ENCODE peak calls at places on chromosome 20, in ten cellular contexts. O, R, F, S, K, G, V, Y, M and J are unnamed samples.

GRCh38 chr20:23147964-23148720 is 62.0 kb upstream of the CD93 start:
- DNase-seq in G (no peak), M (peak), R (peak), O (peak), Y (peak), V (peak), K (no peak), F (peak), S (no peak), J (no peak)

GRCh38 chr20:42688576-42688975 is 501.1 kb downstream of the PTPRT start:
- DNase-seq in V (no peak), G (no peak), F (no peak), S (no peak), R (no peak), Y (no peak), M (no peak), O (no peak), K (no peak), J (no peak)

GRCh38 chr20:16459019-16459700 is 114.1 kb downstream of the KIF16B start:
- DNase-seq in F (peak), O (no peak), G (no peak), K (no peak), Y (peak), R (peak), V (no peak), M (peak), S (no peak), J (no peak)

GRCh38 chr20:23203310-23203709 is 117.2 kb upstream of the CD93 start:
- DNase-seq in G (no peak), Y (no peak), K (no peak), F (no peak), R (no peak), V (no peak), O (no peak), S (no peak), M (no peak), J (no peak)

GRCh38 chr20:46364670-46365482 is 41.5 kb downstream of the ELMO2 start:
- DNase-seq in K (peak), V (no peak), R (no peak), S (peak), G (no peak), Y (no peak), O (no peak), M (no peak), F (no peak), J (no peak)

GRCh38 chr20:43983359-43983758 is 68.7 kb downstream of the TOX2 start:
- DNase-seq in G (no peak), K (no peak), S (no peak), F (no peak), O (no peak), M (no peak), R (no peak), V (peak), Y (no peak), J (peak)

GRCh38 chr20:20527661-20528060 is 159.8 kb downstream of the INSM1 start:
- DNase-seq in O (no peak), Y (no peak), S (no peak), G (no peak), K (no peak), F (no peak), V (no peak), R (no peak), M (no peak), J (no peak)

GRCh38 chr20:57190536-57191265 is 75.7 kb downstream of the BMP7 start:
- DNase-seq in O (no peak), Y (peak), G (no peak), S (no peak), R (no peak), V (no peak), M (no peak), F (no peak), K (no peak), J (no peak)

GRCh38 chr20:14477125-14477524 is 139.7 kb upstream of the FLRT3 start:
- DNase-seq in M (peak), Y (peak), G (no peak), O (no peak), S (no peak), F (no peak), V (no peak), K (no peak), R (no peak), J (no peak)

GRCh38 chr20:53609501-53610445 is 16.1 kb upstream of the ZNF217 start:
- DNase-seq in V (peak), O (peak), Y (peak), F (no peak), K (no peak), S (no peak), R (no peak), M (peak), G (peak), J (peak)

GRCh38 chr20:32621071-32621913 is 36.2 kb upstream of the NOL4L start:
- DNase-seq in Y (no peak), F (no peak), G (no peak), S (no peak), V (no peak), R (no peak), M (no peak), O (no peak), K (no peak), J (no peak)

GRCh38 chr20:64151634-64152530 is 12.4 kb upstream of the MYT1 start:
- DNase-seq in R (no peak), Y (peak), M (no peak), V (no peak), G (no peak), O (no peak), K (no peak), F (no peak), S (no peak), J (no peak)

GRCh38 chr20:10217517-10218410 is 866 bp upstream of the SNAP25 start:
- DNase-seq in F (peak), S (peak), G (no peak), K (peak), V (no peak), Y (peak), R (peak), M (peak), O (no peak), J (no peak)

GRCh38 chr20:9912858-9913434 is 74.1 kb upstream of the PAK5 start:
- DNase-seq in S (peak), V (no peak), M (peak), R (peak), Y (peak), O (peak), G (peak), K (peak), F (peak), J (no peak)

GRCh38 chr20:31837896-31838397 is 7.5 kb downstream of the FOXS1 start:
- DNase-seq in Y (peak), S (no peak), V (no peak), M (peak), R (no peak), G (no peak), F (no peak), O (no peak), K (no peak), J (no peak)

GRCh38 chr20:19008497-19008896 is 194.9 kb downstream of the SCP2D1 start:
- DNase-seq in Y (no peak), V (no peak), M (no peak), F (no peak), S (no peak), G (no peak), R (no peak), K (no peak), O (no peak), J (no peak)

GRCh38 chr20:39897058-39897457 is 792.0 kb downstream of the MAFB start:
- DNase-seq in F (no peak), G (no peak), V (no peak), K (no peak), M (no peak), O (no peak), S (no peak), R (peak), Y (peak), J (no peak)

GRCh38 chr20:10637563-10637962 is 36.2 kb downstream of the JAG1 start:
- DNase-seq in K (no peak), S (no peak), O (no peak), V (no peak), R (no peak), F (no peak), M (no peak), Y (no peak), G (no peak), J (no peak)